ENCODE peak calls at places on chromosomes 13 and 19, in four cellular contexts. One of them, this sample, is unnamed. For H3K4me1, the result is how much of the 10 kb centered on the place peaks cover.

GRCh38 chr19:15934332-15935078 is at the start of gene CYP4F11:
- DNase-seq in HepG2: peak
- DNase-seq in H1: no peak
- DNase-seq in GM12878: no peak
- DNase-seq in this sample: no peak

GRCh38 chr19:17220207-17220758 is 5.1 kb downstream of the USE1 start:
- DNase-seq in HepG2: no peak
- DNase-seq in H1: no peak
- DNase-seq in GM12878: no peak
- DNase-seq in this sample: no peak

GRCh38 chr19:15234525-15235130 is 2.4 kb upstream of the EPHX3 start:
- DNase-seq in HepG2: no peak
- DNase-seq in GM12878: no peak
- DNase-seq in H1: no peak
- DNase-seq in this sample: no peak

GRCh38 chr13:113449693-113450347 is 3.5 kb downstream of the ADPRHL1 start:
- DNase-seq in GM12878: no peak
- DNase-seq in H1: no peak
- DNase-seq in HepG2: no peak
- DNase-seq in this sample: no peak

GRCh38 chr13:35978607-35979316 is 152.4 kb downstream of the DCLK1 start:
- DNase-seq in HepG2: peak
- DNase-seq in GM12878: no peak
- DNase-seq in H1: no peak
- DNase-seq in this sample: no peak

GRCh38 chr19:682678-683320 is 6.6 kb downstream of the FSTL3 start:
- DNase-seq in HepG2: no peak
- DNase-seq in GM12878: no peak
- DNase-seq in H1: no peak
- DNase-seq in this sample: no peak

GRCh38 chr13:45055198-45055901 is 65.0 kb upstream of the GTF2F2 start:
- DNase-seq in H1: no peak
- DNase-seq in GM12878: peak
- DNase-seq in HepG2: no peak
- DNase-seq in this sample: no peak

GRCh38 chr13:48411281-48412099 is 1.4 kb downstream of the LPAR6 start:
- DNase-seq in H1: no peak
- DNase-seq in HepG2: no peak
- DNase-seq in GM12878: no peak
- DNase-seq in this sample: no peak

GRCh38 chr19:39470724-39471339 is 9.8 kb upstream of the TIMM50 start:
- DNase-seq in GM12878: no peak
- DNase-seq in H1: no peak
- DNase-seq in HepG2: no peak
- DNase-seq in this sample: no peak

GRCh38 chr19:49638360-49638759 is 1.6 kb downstream of the RRAS start:
- DNase-seq in GM12878: no peak
- DNase-seq in HepG2: no peak
- DNase-seq in H1: no peak
- DNase-seq in this sample: no peak

GRCh38 chr19:34666200-34666957 is 10.6 kb downstream of the SCGB2B2 start:
- DNase-seq in H1: no peak
- DNase-seq in HepG2: no peak
- DNase-seq in GM12878: no peak
- DNase-seq in this sample: no peak

GRCh38 chr13:29196409-29197074 is 376.4 kb downstream of the MTUS2 start:
- DNase-seq in H1: no peak
- DNase-seq in HepG2: no peak
- DNase-seq in GM12878: peak
- DNase-seq in this sample: no peak

GRCh38 chr19:5889288-5889971 is 14.2 kb downstream of the NDUFA11 start:
- DNase-seq in H1: no peak
- DNase-seq in GM12878: no peak
- DNase-seq in HepG2: no peak
- DNase-seq in this sample: no peak

GRCh38 chr13:37621811-37622361 is 23.3 kb upstream of the POSTN start:
- DNase-seq in HepG2: no peak
- DNase-seq in GM12878: no peak
- DNase-seq in H1: no peak
- DNase-seq in this sample: no peak

GRCh38 chr19:56683119-56683518 is 11.6 kb upstream of the ZNF835 start:
- DNase-seq in GM12878: no peak
- DNase-seq in H1: no peak
- DNase-seq in HepG2: no peak
- DNase-seq in this sample: no peak

GRCh38 chr19:56681702-56682101 is 10.1 kb upstream of the ZNF835 start:
- DNase-seq in GM12878: no peak
- DNase-seq in H1: no peak
- DNase-seq in HepG2: no peak
- DNase-seq in this sample: no peak

DNA sequence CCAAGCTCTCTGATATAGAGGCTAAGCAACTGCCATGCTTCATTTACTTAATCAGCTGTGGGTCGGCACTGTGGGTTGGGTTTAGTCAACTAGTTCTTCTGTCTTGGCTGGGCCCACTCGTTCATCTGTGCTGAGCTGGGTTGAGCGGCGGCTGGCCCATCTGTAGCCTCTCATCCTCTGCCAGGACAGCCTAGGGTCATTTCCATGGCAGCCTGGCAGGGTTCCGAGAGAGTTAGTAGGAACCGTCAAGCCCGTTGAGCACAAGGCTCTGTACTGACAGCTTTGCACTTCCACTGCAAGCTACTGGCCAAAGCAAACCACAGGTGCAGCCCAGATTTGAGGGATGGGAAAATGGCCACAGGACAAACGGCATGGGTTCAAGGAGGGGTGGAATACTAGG is 6.6 kb upstream of the ZNF835 start:
- DNase-seq in HepG2: no peak
- DNase-seq in GM12878: no peak
- DNase-seq in H1: no peak
- DNase-seq in this sample: no peak
- TF ChIP-seq YY1 in HepG2: no peak
- TF ChIP-seq YY1 in GM12878: no peak
- TF ChIP-seq YY1 in H1: no peak
- TF ChIP-seq YY1 in this sample: no peak

DNA sequence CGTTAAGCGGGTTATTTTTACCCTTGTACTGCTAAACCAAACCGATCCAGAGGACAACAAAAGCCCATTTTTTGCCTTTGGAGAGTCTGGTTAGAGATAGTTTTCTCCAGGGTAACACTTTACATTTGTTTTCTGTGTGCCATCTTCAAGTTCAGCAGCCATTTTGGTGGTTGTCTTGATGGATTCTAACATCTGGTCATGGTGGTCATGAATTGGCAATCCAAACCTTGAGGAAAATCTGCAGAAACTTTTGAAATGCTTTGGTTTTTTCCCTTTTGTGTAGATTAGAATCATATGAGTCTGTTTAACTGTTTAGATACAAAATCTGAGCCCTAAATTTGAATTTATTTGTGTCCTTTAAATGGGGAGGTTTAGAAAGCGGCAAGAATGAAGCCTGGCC is 16.6 kb downstream of the HNRNPM start:
- DNase-seq in H1: no peak
- DNase-seq in GM12878: no peak
- DNase-seq in HepG2: no peak
- DNase-seq in this sample: no peak
- H3K4me1 ChIP-seq in H1: under half
- H3K4me1 ChIP-seq in GM12878: under half
- H3K4me1 ChIP-seq in HepG2: under half
- H3K4me1 ChIP-seq in this sample: under half

GRCh38 chr19:29487432-29487831 is 38.4 kb upstream of the VSTM2B start:
- DNase-seq in GM12878: no peak
- DNase-seq in H1: no peak
- DNase-seq in HepG2: no peak
- DNase-seq in this sample: no peak
- TF ChIP-seq SUZ12 in GM12878: no peak
- TF ChIP-seq SUZ12 in H1: no peak
- TF ChIP-seq SUZ12 in HepG2: no peak
- TF ChIP-seq SUZ12 in this sample: no peak

GRCh38 chr19:46862504-46862835 is 1.7 kb downstream of the ARHGAP35 start:
- DNase-seq in HepG2: no peak
- DNase-seq in H1: no peak
- DNase-seq in GM12878: no peak
- DNase-seq in this sample: no peak

GRCh38 chr19:46861691-46862503 is 1.1 kb downstream of the ARHGAP35 start:
- DNase-seq in HepG2: no peak
- DNase-seq in GM12878: no peak
- DNase-seq in H1: no peak
- DNase-seq in this sample: no peak

GRCh38 chr19:46862974-46863632 is 2.3 kb downstream of the ARHGAP35 start:
- DNase-seq in GM12878: no peak
- DNase-seq in HepG2: no peak
- DNase-seq in H1: no peak
- DNase-seq in this sample: no peak

GRCh38 chr19:46866407-46867132 is 5.8 kb downstream of the ARHGAP35 start:
- DNase-seq in H1: no peak
- DNase-seq in HepG2: peak
- DNase-seq in GM12878: no peak
- DNase-seq in this sample: no peak

GRCh38 chr19:46863818-46864629 is 3.2 kb downstream of the ARHGAP35 start:
- DNase-seq in HepG2: peak
- DNase-seq in GM12878: no peak
- DNase-seq in H1: peak
- DNase-seq in this sample: no peak
- TF ChIP-seq YY1 in HepG2: peak
- TF ChIP-seq YY1 in GM12878: no peak
- TF ChIP-seq YY1 in H1: peak
- TF ChIP-seq YY1 in this sample: no peak

DNA sequence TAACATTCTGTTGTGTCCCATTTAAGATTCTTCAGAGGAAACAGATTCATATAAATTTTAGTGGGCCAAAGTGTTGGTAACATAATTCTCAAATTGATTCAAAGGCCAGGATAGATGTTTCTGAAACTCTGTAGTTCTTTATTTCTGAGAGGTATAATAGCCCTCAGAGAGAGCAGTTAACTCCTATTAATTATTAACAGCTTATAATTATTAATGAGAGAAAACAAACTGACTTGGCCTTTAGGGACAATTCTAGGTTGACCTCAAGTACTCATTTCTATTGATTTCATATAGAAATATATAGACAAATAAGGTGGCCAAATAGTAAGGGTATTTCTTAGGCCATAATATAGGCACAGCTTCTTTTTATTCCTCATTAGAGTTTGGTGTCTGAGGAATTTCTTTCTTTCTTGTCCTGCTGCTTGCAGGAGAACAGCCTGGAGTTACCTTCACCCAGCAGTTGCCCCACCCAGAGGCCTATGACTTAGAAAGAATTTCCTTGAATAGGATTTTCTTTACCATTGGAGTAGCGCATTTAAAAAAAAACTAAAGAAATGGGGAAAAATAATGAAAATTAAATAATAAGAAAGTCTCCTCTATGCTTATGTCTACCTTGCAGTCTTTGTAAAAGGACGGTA is 1430.1 kb upstream of the SPRY2 start:
- DNase-seq in H1: no peak
- DNase-seq in GM12878: no peak
- DNase-seq in HepG2: no peak
- DNase-seq in this sample: no peak
- H3K4me1 ChIP-seq in H1: under half
- H3K4me1 ChIP-seq in GM12878: under half
- H3K4me1 ChIP-seq in HepG2: under half
- H3K4me1 ChIP-seq in this sample: under half

GRCh38 chr19:42538841-42539709 is 10.8 kb upstream of the CEACAM1 start:
- DNase-seq in GM12878: no peak
- DNase-seq in H1: no peak
- DNase-seq in HepG2: no peak
- DNase-seq in this sample: no peak
- TF ChIP-seq SUZ12 in GM12878: no peak
- TF ChIP-seq SUZ12 in H1: no peak
- TF ChIP-seq SUZ12 in HepG2: no peak
- TF ChIP-seq SUZ12 in this sample: no peak